ENCODE peak calls at places on chromosome 3, in four cellular contexts. One of them, this sample, is unnamed.
A peak's percentile ranks its signal among the peaks of the same experiment; 100 is the strongest.

GRCh38 chr3:13494463-13495350 is 14.6 kb downstream of the HDAC11 start:
- DNase-seq in adrenal gland: no peak
- DNase-seq in tibial nerve: no peak
- DNase-seq in heart right ventricle: no peak
- DNase-seq in this sample: no peak

GRCh38 chr3:171563298-171563697 is 103.1 kb upstream of the TNIK start:
- DNase-seq in heart right ventricle: no peak
- DNase-seq in tibial nerve: no peak
- DNase-seq in adrenal gland: no peak
- DNase-seq in this sample: no peak

GRCh38 chr3:89957461-89957860 is 850.0 kb downstream of the EPHA3 start:
- DNase-seq in adrenal gland: no peak
- DNase-seq in heart right ventricle: no peak
- DNase-seq in tibial nerve: no peak
- DNase-seq in this sample: no peak

GRCh38 chr3:7813412-7813811 is 688.2 kb upstream of the LMCD1 start:
- DNase-seq in adrenal gland: no peak
- DNase-seq in tibial nerve: no peak
- DNase-seq in heart right ventricle: no peak
- DNase-seq in this sample: no peak

GRCh38 chr3:166177130-166177529 is 339.9 kb upstream of the BCHE start:
- DNase-seq in adrenal gland: no peak
- DNase-seq in heart right ventricle: no peak
- DNase-seq in tibial nerve: no peak
- DNase-seq in this sample: no peak

GRCh38 chr3:249587-250262 is 53.2 kb downstream of the CHL1 start:
- DNase-seq in tibial nerve: no peak
- DNase-seq in adrenal gland: no peak
- DNase-seq in heart right ventricle: no peak
- DNase-seq in this sample: no peak

GRCh38 chr3:97981886-97982285 is 9.7 kb upstream of the RIOX2 start:
- DNase-seq in heart right ventricle: no peak
- DNase-seq in tibial nerve: peak; percentile 13
- DNase-seq in adrenal gland: no peak
- DNase-seq in this sample: no peak

GRCh38 chr3:150410311-150411105 is 2.4 kb downstream of the TSC22D2 start:
- DNase-seq in heart right ventricle: peak; percentile 52
- DNase-seq in adrenal gland: peak; percentile 60
- DNase-seq in tibial nerve: no peak
- DNase-seq in this sample: peak; percentile 53

GRCh38 chr3:63029326-63029725 is 154.1 kb upstream of the CADPS start:
- DNase-seq in adrenal gland: no peak
- DNase-seq in tibial nerve: no peak
- DNase-seq in heart right ventricle: no peak
- DNase-seq in this sample: no peak

GRCh38 chr3:66206806-66207205 is 14.0 kb upstream of the SLC25A26 start:
- DNase-seq in adrenal gland: no peak
- DNase-seq in heart right ventricle: no peak
- DNase-seq in tibial nerve: no peak
- DNase-seq in this sample: no peak

GRCh38 chr3:4978966-4979400 is 254 bp upstream of the BHLHE40 start:
- DNase-seq in adrenal gland: peak; percentile 99
- DNase-seq in heart right ventricle: peak; percentile 91
- DNase-seq in tibial nerve: peak; percentile 92
- DNase-seq in this sample: peak; percentile 95

GRCh38 chr3:34248352-34248751 is 449.9 kb downstream of the PDCD6IP start:
- DNase-seq in adrenal gland: no peak
- DNase-seq in heart right ventricle: no peak
- DNase-seq in tibial nerve: no peak
- DNase-seq in this sample: no peak

GRCh38 chr3:28761380-28761779 is 412.8 kb upstream of the AZI2 start:
- DNase-seq in adrenal gland: no peak
- DNase-seq in tibial nerve: no peak
- DNase-seq in heart right ventricle: no peak
- DNase-seq in this sample: no peak

GRCh38 chr3:101303836-101304235 is 16.5 kb downstream of the IMPG2 start:
- DNase-seq in heart right ventricle: no peak
- DNase-seq in tibial nerve: no peak
- DNase-seq in adrenal gland: no peak
- DNase-seq in this sample: no peak

GRCh38 chr3:55879901-55880331 is 392.8 kb upstream of the WNT5A start:
- DNase-seq in heart right ventricle: no peak
- DNase-seq in adrenal gland: no peak
- DNase-seq in tibial nerve: no peak
- DNase-seq in this sample: no peak

GRCh38 chr3:182609575-182610156 is 183.6 kb upstream of the ATP11B start:
- DNase-seq in adrenal gland: peak; percentile 3
- DNase-seq in tibial nerve: no peak
- DNase-seq in heart right ventricle: no peak
- DNase-seq in this sample: no peak

GRCh38 chr3:100518983-100519382 is 26.6 kb downstream of the TMEM45A start:
- DNase-seq in tibial nerve: no peak
- DNase-seq in adrenal gland: no peak
- DNase-seq in heart right ventricle: no peak
- DNase-seq in this sample: no peak

GRCh38 chr3:187919535-187919934 is 174.3 kb upstream of the BCL6 start:
- DNase-seq in tibial nerve: no peak
- DNase-seq in adrenal gland: no peak
- DNase-seq in heart right ventricle: no peak
- DNase-seq in this sample: no peak

GRCh38 chr3:45409921-45410320 is 21.5 kb downstream of the LARS2 start:
- DNase-seq in adrenal gland: peak; percentile 49
- DNase-seq in heart right ventricle: no peak
- DNase-seq in tibial nerve: peak; percentile 78
- DNase-seq in this sample: no peak

GRCh38 chr3:66572938-66573710 is 72.3 kb upstream of the LRIG1 start:
- DNase-seq in heart right ventricle: no peak
- DNase-seq in tibial nerve: no peak
- DNase-seq in adrenal gland: peak; percentile 3
- DNase-seq in this sample: no peak

GRCh38 chr3:81726132-81726531 is 35.3 kb downstream of the GBE1 start:
- DNase-seq in tibial nerve: no peak
- DNase-seq in adrenal gland: no peak
- DNase-seq in heart right ventricle: no peak
- DNase-seq in this sample: no peak

GRCh38 chr3:108088697-108089096 is 2.1 kb downstream of the CD47 start:
- DNase-seq in adrenal gland: no peak
- DNase-seq in tibial nerve: no peak
- DNase-seq in heart right ventricle: no peak
- DNase-seq in this sample: no peak

GRCh38 chr3:72306800-72307341 is 521.9 kb upstream of the PROK2 start:
- DNase-seq in adrenal gland: no peak
- DNase-seq in tibial nerve: no peak
- DNase-seq in heart right ventricle: no peak
- DNase-seq in this sample: no peak

GRCh38 chr3:34212175-34212574 is 413.7 kb downstream of the PDCD6IP start:
- DNase-seq in adrenal gland: no peak
- DNase-seq in heart right ventricle: no peak
- DNase-seq in tibial nerve: no peak
- DNase-seq in this sample: no peak

GRCh38 chr3:76986876-76987513 is 52.9 kb upstream of the ROBO2 start:
- DNase-seq in heart right ventricle: no peak
- DNase-seq in tibial nerve: no peak
- DNase-seq in adrenal gland: no peak
- DNase-seq in this sample: no peak

GRCh38 chr3:157226173-157226847 is 66.4 kb upstream of the CCNL1 start:
- DNase-seq in adrenal gland: no peak
- DNase-seq in tibial nerve: no peak
- DNase-seq in heart right ventricle: no peak
- DNase-seq in this sample: no peak

GRCh38 chr3:55252921-55253320 is 234.2 kb downstream of the WNT5A start:
- DNase-seq in tibial nerve: no peak
- DNase-seq in heart right ventricle: no peak
- DNase-seq in adrenal gland: no peak
- DNase-seq in this sample: no peak

GRCh38 chr3:45551214-45552010 is 43.1 kb upstream of the LIMD1 start:
- DNase-seq in tibial nerve: peak; percentile 56
- DNase-seq in heart right ventricle: peak; percentile 70
- DNase-seq in adrenal gland: no peak
- DNase-seq in this sample: peak; percentile 72

GRCh38 chr3:74539879-74540278 is 74.6 kb downstream of the CNTN3 start:
- DNase-seq in heart right ventricle: no peak
- DNase-seq in adrenal gland: no peak
- DNase-seq in tibial nerve: no peak
- DNase-seq in this sample: no peak

GRCh38 chr3:42025388-42026138 is 63.7 kb upstream of the ULK4 start:
- DNase-seq in heart right ventricle: peak; percentile 78
- DNase-seq in adrenal gland: peak; percentile 94
- DNase-seq in tibial nerve: peak; percentile 96
- DNase-seq in this sample: peak; percentile 95

GRCh38 chr3:146705205-146705604 is 100.1 kb upstream of the PLSCR5 start:
- DNase-seq in tibial nerve: no peak
- DNase-seq in adrenal gland: no peak
- DNase-seq in heart right ventricle: no peak
- DNase-seq in this sample: no peak

GRCh38 chr3:146702237-146702636 is 97.1 kb upstream of the PLSCR5 start:
- DNase-seq in tibial nerve: no peak
- DNase-seq in adrenal gland: no peak
- DNase-seq in heart right ventricle: no peak
- DNase-seq in this sample: no peak

DNA sequence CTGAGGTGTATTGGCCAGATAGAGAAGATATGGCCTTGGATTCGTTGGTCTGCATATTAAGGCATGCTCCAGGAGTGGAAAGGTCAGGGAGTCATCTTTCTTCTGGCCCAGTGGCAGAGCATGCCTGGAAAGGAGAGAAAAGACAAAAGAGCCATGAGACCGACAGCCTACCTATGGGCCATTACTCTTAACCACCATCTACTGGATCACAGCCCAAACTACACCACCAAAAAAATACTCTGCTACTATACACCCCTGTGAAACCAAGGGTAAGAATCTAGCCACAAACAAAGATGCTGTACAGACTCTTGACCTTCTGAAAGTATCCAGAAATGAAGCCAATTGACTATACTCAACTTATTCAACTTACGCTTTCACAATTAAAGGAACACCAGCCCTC is 96.1 kb upstream of the PLSCR5 start:
- DNase-seq in adrenal gland: no peak
- DNase-seq in heart right ventricle: no peak
- DNase-seq in tibial nerve: no peak
- DNase-seq in this sample: no peak
- H3K4me1 ChIP-seq in adrenal gland: no peaks in the 10 kb centered on the region
- H3K4me1 ChIP-seq in heart right ventricle: no peaks in the 10 kb centered on the region
- H3K4me1 ChIP-seq in tibial nerve: no peaks in the 10 kb centered on the region
- H3K4me1 ChIP-seq in this sample: no peaks in the 10 kb centered on the region

GRCh38 chr3:52079958-52080357 is 23.6 kb upstream of the DUSP7 start:
- DNase-seq in tibial nerve: no peak
- DNase-seq in adrenal gland: no peak
- DNase-seq in heart right ventricle: no peak
- DNase-seq in this sample: no peak

GRCh38 chr3:52078781-52079560 is 22.6 kb upstream of the DUSP7 start:
- DNase-seq in adrenal gland: no peak
- DNase-seq in tibial nerve: no peak
- DNase-seq in heart right ventricle: no peak
- DNase-seq in this sample: no peak

GRCh38 chr3:52077900-52078299 is 21.5 kb upstream of the DUSP7 start:
- DNase-seq in adrenal gland: no peak
- DNase-seq in tibial nerve: no peak
- DNase-seq in heart right ventricle: no peak
- DNase-seq in this sample: no peak

GRCh38 chr3:52076900-52077299 is 20.5 kb upstream of the DUSP7 start:
- DNase-seq in heart right ventricle: no peak
- DNase-seq in tibial nerve: no peak
- DNase-seq in adrenal gland: peak; percentile 21
- DNase-seq in this sample: no peak

GRCh38 chr3:52077376-52077775 is 21.0 kb upstream of the DUSP7 start:
- DNase-seq in adrenal gland: peak; percentile 60
- DNase-seq in tibial nerve: no peak
- DNase-seq in heart right ventricle: no peak
- DNase-seq in this sample: no peak
- TF ChIP-seq CTCF in adrenal gland: peak; percentile 45
- TF ChIP-seq CTCF in tibial nerve: peak; percentile 17
- TF ChIP-seq CTCF in heart right ventricle: no peak
- TF ChIP-seq CTCF in this sample: peak; percentile 31

GRCh38 chr3:16378415-16378814 is 113.4 kb downstream of the OXNAD1 start:
- DNase-seq in heart right ventricle: no peak
- DNase-seq in tibial nerve: no peak
- DNase-seq in adrenal gland: no peak
- DNase-seq in this sample: no peak
- H3K4me1 ChIP-seq in heart right ventricle: peaks cover 55% of the 10 kb centered on the region
- H3K4me1 ChIP-seq in tibial nerve: peaks cover 14% of the 10 kb centered on the region
- H3K4me1 ChIP-seq in adrenal gland: no peaks in the 10 kb centered on the region
- H3K4me1 ChIP-seq in this sample: peaks cover 6% of the 10 kb centered on the region

GRCh38 chr3:94716326-94717018 is 653.6 kb downstream of the NSUN3 start:
- DNase-seq in adrenal gland: no peak
- DNase-seq in tibial nerve: no peak
- DNase-seq in heart right ventricle: no peak
- DNase-seq in this sample: no peak
- TF ChIP-seq CTCF in adrenal gland: no peak
- TF ChIP-seq CTCF in tibial nerve: no peak
- TF ChIP-seq CTCF in heart right ventricle: no peak
- TF ChIP-seq CTCF in this sample: no peak

DNA sequence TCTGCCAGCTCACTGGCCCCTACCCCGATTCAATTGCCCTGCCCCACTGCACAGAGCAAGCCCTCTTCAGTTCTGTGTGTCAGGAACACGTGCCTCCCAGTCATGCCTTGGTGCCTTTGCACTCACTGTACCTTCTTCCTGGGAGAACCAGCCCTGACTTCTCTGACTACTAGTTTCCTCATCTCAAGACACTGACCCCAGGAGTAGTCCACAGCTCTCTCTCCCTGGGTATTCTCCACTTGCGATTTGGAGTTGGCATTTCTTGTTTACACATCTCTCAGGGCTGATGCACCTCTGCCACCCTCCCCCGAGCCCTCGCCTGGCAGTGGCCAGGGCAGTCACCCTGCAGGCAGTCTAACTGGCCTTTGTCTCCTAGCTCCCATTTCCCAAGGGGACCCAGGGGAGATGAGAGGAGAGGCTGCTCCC is 5.7 kb downstream of the CISH start:
- DNase-seq in adrenal gland: no peak
- DNase-seq in tibial nerve: no peak
- DNase-seq in heart right ventricle: peak; percentile 10
- DNase-seq in this sample: no peak
- H3K4me1 ChIP-seq in adrenal gland: peaks cover 19% of the 10 kb centered on the region
- H3K4me1 ChIP-seq in tibial nerve: peaks cover 28% of the 10 kb centered on the region
- H3K4me1 ChIP-seq in heart right ventricle: peaks cover 100% of the 10 kb centered on the region
- H3K4me1 ChIP-seq in this sample: peaks cover 60% of the 10 kb centered on the region

This sample was measured in ovary.